ENCODE peak calls at places on chromosomes 4 and X, in four cellular contexts. D, Q, F and X are unnamed samples.

GRCh38 chrX:49209434-49210251 is 9.7 kb upstream of the SYP start:
- DNase-seq in F (no peak), Q (no peak), D (no peak), X (no peak)

GRCh38 chr4:9924750-9925149 is 96.5 kb downstream of the SLC2A9 start:
- DNase-seq in D (no peak), F (no peak), Q (no peak), X (peak)

GRCh38 chrX:17930850-17931249 is 69.8 kb upstream of the RAI2 start:
- DNase-seq in Q (no peak), F (no peak), D (no peak), X (no peak)

GRCh38 chr4:113260671-113261070 is 211.2 kb downstream of the ANK2 start:
- DNase-seq in Q (no peak), F (no peak), D (peak), X (no peak)

GRCh38 chrX:19931146-19931545 is 43.7 kb upstream of the SH3KBP1 start:
- DNase-seq in D (no peak), Q (no peak), F (no peak), X (no peak)

GRCh38 chr4:23113104-23113503 is 420.4 kb downstream of the GBA3 start:
- DNase-seq in F (no peak), D (no peak), Q (no peak), X (no peak)

GRCh38 chrX:8988456-8988855 is 45.5 kb downstream of the FAM9B start:
- DNase-seq in Q (peak), F (no peak), D (peak), X (peak)

GRCh38 chrX:22365460-22365859 is 92.7 kb downstream of the CBLL2 start:
- DNase-seq in D (peak), F (peak), Q (no peak), X (peak)

GRCh38 chrX:19964017-19964710 is 26.7 kb downstream of the BCLAF3 start:
- DNase-seq in D (no peak), Q (no peak), F (no peak), X (no peak)

GRCh38 chr4:41028392-41029076 is 185.8 kb downstream of the APBB2 start:
- DNase-seq in Q (no peak), D (peak), F (no peak), X (no peak)

GRCh38 chrX:150980711-150981110 is 2.4 kb upstream of the HMGB3 start:
- DNase-seq in F (no peak), D (no peak), Q (no peak), X (no peak)

GRCh38 chr4:76426272-76426671 is 5.3 kb upstream of the CCDC158 start:
- DNase-seq in F (peak), Q (no peak), D (peak), X (no peak)

GRCh38 chrX:13381514-13381913 is 61.7 kb upstream of the ATXN3L start:
- DNase-seq in D (peak), F (no peak), Q (no peak), X (no peak)

GRCh38 chr4:17599826-17600225 is 14.6 kb upstream of the MED28 start:
- DNase-seq in F (no peak), D (no peak), Q (no peak), X (no peak)

GRCh38 chrX:48897157-48897620 is 379 bp downstream of the TIMM17B start:
- DNase-seq in D (peak), F (peak), Q (peak), X (peak)

GRCh38 chr4:7678318-7678852 is 243.7 kb upstream of the PSAPL1 start:
- DNase-seq in Q (peak), D (no peak), F (no peak), X (no peak)

GRCh38 chrX:16319929-16320328 is 152.6 kb downstream of the MAGEB17 start:
- DNase-seq in Q (no peak), D (no peak), F (no peak), X (no peak)

GRCh38 chr4:187908079-187908501 is 87.5 kb upstream of the ZFP42 start:
- DNase-seq in Q (no peak), F (no peak), D (peak), X (no peak)

GRCh38 chrX:136574548-136574947 is 42.5 kb downstream of the VGLL1 start:
- DNase-seq in D (peak), F (no peak), Q (no peak), X (no peak)

GRCh38 chrX:3518870-3519269 is 172.4 kb upstream of the MXRA5 start:
- DNase-seq in F (peak), D (peak), Q (no peak), X (peak)

GRCh38 chr4:39846135-39846534 is 131.6 kb downstream of the PDS5A start:
- DNase-seq in Q (no peak), F (peak), D (no peak), X (no peak)